ENCODE peak calls at places on chromosome 7, in five cellular contexts. N is PC-3; Z is naive thymus-derived CD4-positive, alpha-beta T cell; D is CD8-positive, alpha-beta memory T cell; R is brain microvascular endothelial cell. E is an unnamed sample.

GRCh38 chr7:149791411-149792219 is 18.2 kb upstream of the ZNF467 start:
- DNase-seq in N (no peak), Z (no peak), D (no peak), R (no peak), E (no peak)

GRCh38 chr7:112182749-112183148 is 23.4 kb downstream of the DOCK4 start:
- DNase-seq in D (no peak), Z (no peak), N (no peak), R (no peak), E (no peak)

GRCh38 chr7:87935373-87935706 is 1.3 kb downstream of the ADAM22 start:
- DNase-seq in Z (no peak), R (no peak), N (no peak), D (no peak), E (no peak)

GRCh38 chr7:7433736-7434260 is 101.9 kb downstream of the COL28A1 start:
- DNase-seq in Z (no peak), D (no peak), N (no peak), R (no peak), E (no peak)

GRCh38 chr7:6651866-6652445 is 14.8 kb downstream of the ZNF316 start:
- DNase-seq in R (no peak), Z (no peak), N (no peak), D (no peak), E (no peak)

GRCh38 chr7:21944616-21945373 is 904 bp downstream of the CDCA7L start:
- DNase-seq in D (peak; percentile 33), R (no peak), Z (peak; percentile 22), N (peak; percentile 64), E (peak; percentile 60)

GRCh38 chr7:74372511-74373111 is 81.1 kb upstream of the GTF2IRD1 start:
- DNase-seq in D (no peak), Z (no peak), N (no peak), R (no peak), E (no peak)

GRCh38 chr7:125481323-125481722 is 551.7 kb upstream of the POT1 start:
- DNase-seq in D (no peak), N (no peak), R (no peak), Z (no peak), E (no peak)

GRCh38 chr7:149369497-149369896 is 91.4 kb downstream of the ZNF777 start:
- DNase-seq in D (no peak), R (no peak), Z (no peak), N (peak; percentile 87), E (no peak)

GRCh38 chr7:138564365-138564764 is 104.3 kb downstream of the TRIM24 start:
- DNase-seq in D (no peak), N (peak; percentile 69), Z (no peak), R (peak; percentile 33), E (no peak)

GRCh38 chr7:151628846-151629604 is 109.3 kb upstream of the RHEB start:
- DNase-seq in N (no peak), D (no peak), Z (no peak), R (no peak), E (no peak)
- H3K4me3 ChIP-seq in N (no peak overlapping the region), D (no peak overlapping the region), Z (no peak overlapping the region), R (no peak overlapping the region), E (no peak overlapping the region)

GRCh38 chr7:2802504-2803341 is 41.4 kb downstream of the GNA12 start:
- DNase-seq in N (peak; percentile 87), R (peak; percentile 45), Z (no peak), D (no peak), E (no peak)
- H3K4me3 ChIP-seq in N (peak overlapping the region; percentile 56), R (no peak overlapping the region), Z (no peak overlapping the region), D (no peak overlapping the region), E (no peak overlapping the region)

DNA sequence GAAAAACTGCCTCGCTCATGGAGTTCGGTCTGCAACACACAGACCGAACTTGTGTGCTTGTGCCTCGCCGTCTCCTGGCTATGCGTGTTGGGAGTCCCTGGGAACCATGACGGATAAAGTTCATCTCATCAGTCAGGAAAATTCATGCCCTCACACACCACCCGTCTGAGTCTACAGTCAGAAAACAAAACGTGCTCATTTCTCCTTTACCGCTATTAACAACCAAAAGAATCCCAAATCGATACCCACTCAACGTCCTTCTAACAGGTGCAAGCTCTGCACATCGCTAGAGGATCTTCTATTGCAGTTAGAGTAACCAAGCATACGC is 13.6 kb downstream of the CNPY1 start:
- DNase-seq in D (no peak), N (no peak), R (no peak), Z (no peak), E (no peak)
- H3K4me3 ChIP-seq in D (peak overlapping the region; percentile 32), N (peak overlapping the region; percentile 58), R (no peak overlapping the region), Z (peak overlapping the region; percentile 37), E (no peak overlapping the region)

GRCh38 chr7:27167916-27168264 is 2.6 kb upstream of the HOXA9 start:
- DNase-seq in D (no peak), R (no peak), Z (no peak), N (peak; percentile 48), E (no peak)
- H3K4me3 ChIP-seq in D (no peak overlapping the region), R (no peak overlapping the region), Z (peak overlapping the region; percentile 12), N (peak overlapping the region; percentile 84), E (no peak overlapping the region)

DNA sequence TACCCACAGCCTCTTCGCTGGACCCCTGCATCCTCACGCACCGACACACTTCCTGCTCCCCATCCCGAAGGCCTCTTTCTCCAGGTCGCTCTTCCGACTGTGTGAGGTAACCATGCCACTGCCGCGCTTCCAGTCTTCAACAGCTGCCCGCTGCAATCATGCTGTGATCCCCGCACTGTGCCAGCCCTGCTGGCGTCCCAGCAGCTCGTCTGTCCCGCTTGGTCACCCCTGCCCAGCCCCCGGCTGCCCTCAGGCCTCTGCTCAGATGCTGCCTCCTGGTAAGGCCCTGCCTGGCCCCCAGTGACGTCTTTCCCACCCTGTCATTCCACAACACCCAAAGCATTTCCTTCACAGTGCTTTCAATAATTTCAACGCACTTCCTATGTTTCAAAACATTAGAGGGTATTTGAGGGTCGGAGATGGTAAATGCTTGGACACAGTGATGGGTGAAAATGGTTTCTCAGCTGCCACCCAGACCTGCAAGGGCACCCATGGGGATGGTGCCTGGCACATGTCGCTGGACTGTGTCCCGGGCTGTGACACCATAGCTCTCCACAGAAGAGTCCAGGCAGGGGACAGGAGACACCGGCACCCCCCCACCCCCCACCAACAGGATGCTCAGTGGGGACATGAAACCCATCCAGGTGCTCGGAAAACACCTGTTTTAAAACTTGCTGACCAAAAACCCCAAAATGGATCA is 125.2 kb downstream of the MAD1L1 start:
- DNase-seq in D (no peak), N (no peak), Z (no peak), R (peak; percentile 18), E (no peak)
- H3K4me3 ChIP-seq in D (no peak overlapping the region), N (no peak overlapping the region), Z (no peak overlapping the region), R (no peak overlapping the region), E (no peak overlapping the region)

DNA sequence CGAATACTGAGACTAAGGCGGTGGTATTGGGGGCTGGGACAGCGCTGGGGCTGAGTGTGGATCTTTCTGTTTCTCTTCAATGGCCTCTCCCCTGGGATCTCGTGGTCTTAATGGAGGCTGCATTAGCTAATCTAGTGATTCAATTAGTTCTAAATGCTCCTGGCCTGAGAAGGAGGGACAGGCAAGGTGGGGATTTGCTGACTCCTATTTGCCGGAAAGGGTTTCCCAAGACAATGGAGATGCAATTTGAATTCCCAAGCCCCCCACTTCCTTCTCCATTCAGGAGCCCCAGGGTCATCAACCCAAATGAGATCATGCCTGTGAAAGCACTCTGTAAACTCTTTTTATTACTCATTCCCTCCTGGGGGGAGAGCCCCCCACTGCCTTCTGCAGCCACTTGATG is 111.7 kb upstream of the PLXNA4 start:
- DNase-seq in Z (no peak), N (no peak), D (no peak), R (no peak), E (no peak)
- H3K4me3 ChIP-seq in Z (no peak overlapping the region), N (no peak overlapping the region), D (no peak overlapping the region), R (no peak overlapping the region), E (no peak overlapping the region)